ENCODE peak calls at places on chromosome 11, in five cellular contexts. U, B, D, G and W are unnamed samples. For H3K4me1, the result is how much of the 10 kb centered on the place peaks cover.

GRCh38 chr11:60069471-60069870 is 13.0 kb downstream of the MS4A3 start:
- DNase-seq in B (no peak), D (no peak), U (no peak), G (no peak), W (no peak)

GRCh38 chr11:6353367-6353987 is 33.2 kb upstream of the CAVIN3 start:
- DNase-seq in U (peak), B (peak), G (peak), D (peak), W (peak)

GRCh38 chr11:64585150-64585549 is 5.9 kb upstream of the SLC22A12 start:
- DNase-seq in B (no peak), D (no peak), U (no peak), G (peak), W (peak)

GRCh38 chr11:116503216-116504160 is 269.3 kb downstream of the BUD13 start:
- DNase-seq in B (no peak), D (no peak), G (no peak), U (no peak), W (no peak)

GRCh38 chr11:119376197-119376847 is 5.2 kb downstream of the USP2 start:
- DNase-seq in D (no peak), B (peak), U (no peak), G (peak), W (peak)

GRCh38 chr11:27642954-27643353 is 57.3 kb downstream of the BDNF start:
- DNase-seq in B (no peak), U (no peak), G (no peak), D (no peak), W (no peak)

GRCh38 chr11:11691296-11692141 is 69.7 kb upstream of the GALNT18 start:
- DNase-seq in G (no peak), B (no peak), D (no peak), U (no peak), W (no peak)

GRCh38 chr11:76798202-76798581 is 15.0 kb downstream of the TSKU start:
- DNase-seq in D (no peak), G (no peak), U (no peak), B (no peak), W (no peak)

GRCh38 chr11:86577663-86578636 is 94.5 kb downstream of the ME3 start:
- DNase-seq in D (peak), B (peak), G (peak), U (peak), W (peak)

GRCh38 chr11:11297578-11297977 is 55.5 kb downstream of the CSNK2A3 start:
- DNase-seq in U (no peak), D (no peak), B (no peak), G (no peak), W (no peak)

GRCh38 chr11:41383768-41384167 is 75.7 kb downstream of the LRRC4C start:
- DNase-seq in D (no peak), G (no peak), U (no peak), B (no peak), W (no peak)
- H3K4me1 ChIP-seq in D (under half), G (under half), U (under half), B (under half), W (under half)

GRCh38 chr11:2299773-2300172 is 1.9 kb downstream of the C11orf21 start:
- DNase-seq in B (no peak), G (no peak), U (no peak), D (no peak), W (peak)
- H3K27ac ChIP-seq in B (no peak), G (no peak), U (no peak), D (no peak), W (no peak)

GRCh38 chr11:19864141-19865120 is 151.8 kb downstream of the NAV2 start:
- DNase-seq in D (no peak), U (no peak), G (no peak), B (no peak), W (no peak)
- H3K4me1 ChIP-seq in D (under half), U (under half), G (under half), B (under half), W (under half)

DNA sequence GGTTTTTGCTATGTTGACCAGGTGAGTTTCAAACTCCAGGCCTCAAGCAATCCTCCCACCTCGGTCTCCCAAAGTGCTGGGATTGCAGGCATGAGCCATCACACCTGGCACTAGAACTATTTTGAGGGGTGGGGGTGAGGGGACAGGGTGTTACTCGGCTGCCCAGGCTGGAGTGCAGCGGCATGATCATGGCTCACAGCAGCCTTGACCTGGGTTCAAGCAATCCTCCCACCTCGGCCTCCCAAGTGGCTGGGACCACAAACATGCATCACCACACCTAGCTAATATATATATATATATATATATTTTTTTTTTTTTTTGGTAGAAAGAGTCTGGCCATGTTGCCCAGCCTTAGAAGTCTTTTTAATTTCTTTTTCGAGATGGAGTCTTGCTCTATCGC is 17.1 kb upstream of the IFITM3 start:
- DNase-seq in D (no peak), G (no peak), U (no peak), B (no peak), W (no peak)
- H3K27ac ChIP-seq in D (peak), G (no peak), U (peak), B (no peak), W (no peak)